ENCODE peak calls at places on chromosome 11, in seven cellular contexts. G is NCI-H345; I is NCI-H774; Z is activated T-cell treated with anti-CD3 and anti-CD28 coated beads, Interleukin-2, amount 50 U/mL, for 72 hours; L is NCI-H1105; X is choroid plexus epithelial cell; U is SJCRH30. D is an unnamed sample.

GRCh38 chr11:61967177-61967923 is at the start of gene FTH1:
- DNase-seq in G (peak; percentile 94), I (peak; percentile 91), Z (peak; percentile 91), L (peak; percentile 92), X (peak; percentile 97), U (peak; percentile 88), D (peak; percentile 90)

GRCh38 chr11:33716236-33716635 is 15.6 kb upstream of the C11orf91 start:
- DNase-seq in G (no peak), I (no peak), Z (peak; percentile 23), L (no peak), X (peak; percentile 74), U (peak; percentile 47), D (no peak)

GRCh38 chr11:125062196-125062930 is 742 bp upstream of the SLC37A2 start:
- DNase-seq in G (no peak), I (no peak), Z (no peak), L (no peak), X (no peak), U (no peak), D (no peak)

GRCh38 chr11:120139316-120140069 is 1.6 kb upstream of the TRIM29 start:
- DNase-seq in G (no peak), I (no peak), Z (no peak), L (no peak), X (no peak), U (no peak), D (no peak)

GRCh38 chr11:54558407-54558806 is 45.4 kb downstream of the OR4C46 start:
- DNase-seq in G (no peak), I (no peak), Z (no peak), L (no peak), X (peak; percentile 1), U (peak; percentile 10), D (no peak)

GRCh38 chr11:121790435-121790834 is 325.6 kb downstream of the BLID start:
- DNase-seq in G (no peak), I (no peak), Z (no peak), L (no peak), X (peak; percentile 26), U (no peak), D (no peak)

GRCh38 chr11:102920118-102920684 is 35.3 kb downstream of the MMP13 start:
- DNase-seq in G (no peak), I (no peak), Z (no peak), L (no peak), X (no peak), U (no peak), D (no peak)

GRCh38 chr11:14393129-14393528 is 34.1 kb upstream of the RRAS2 start:
- DNase-seq in G (no peak), I (no peak), Z (no peak), L (no peak), X (no peak), U (no peak), D (no peak)

GRCh38 chr11:3234846-3235245 is 2.6 kb upstream of the MRGPRE start:
- DNase-seq in G (no peak), I (no peak), Z (no peak), L (no peak), X (no peak), U (no peak), D (no peak)

GRCh38 chr11:111633756-111634362 is 31.6 kb downstream of the SIK2 start:
- DNase-seq in G (no peak), I (no peak), Z (no peak), L (no peak), X (peak; percentile 47), U (peak; percentile 44), D (no peak)

GRCh38 chr11:29019960-29020683 is 911.9 kb downstream of the METTL15 start:
- DNase-seq in G (peak; percentile 1), I (peak; percentile 11), Z (no peak), L (no peak), X (peak; percentile 81), U (no peak), D (no peak)

GRCh38 chr11:34148504-34149165 is 43.2 kb downstream of the NAT10 start:
- DNase-seq in G (no peak), I (no peak), Z (no peak), L (no peak), X (no peak), U (no peak), D (no peak)

GRCh38 chr11:112516771-112517170 is 256.1 kb upstream of the PLET1 start:
- DNase-seq in G (no peak), I (no peak), Z (no peak), L (no peak), X (no peak), U (no peak), D (no peak)

GRCh38 chr11:58070585-58070984 is 39.8 kb downstream of the OR6Q1 start:
- DNase-seq in G (no peak), I (no peak), Z (no peak), L (no peak), X (no peak), U (no peak), D (no peak)

GRCh38 chr11:61120865-61121831 is 18.9 kb downstream of the CD5 start:
- DNase-seq in G (no peak), I (no peak), Z (no peak), L (no peak), X (peak; percentile 43), U (peak; percentile 22), D (no peak)

GRCh38 chr11:11458523-11458922 is 105.5 kb upstream of the CSNK2A3 start:
- DNase-seq in G (no peak), I (no peak), Z (no peak), L (no peak), X (no peak), U (peak; percentile 57), D (no peak)

GRCh38 chr11:121153472-121153871 is 52.4 kb downstream of the TECTA start:
- DNase-seq in G (peak; percentile 40), I (no peak), Z (no peak), L (peak; percentile 37), X (no peak), U (no peak), D (no peak)

D was measured in NCI-H2081.